ENCODE peak calls at places on chromosomes 16 and 17, in ten cellular contexts. I is NCI-H748 treated with DMSO at 0.1 percent for 48 hours; B is psoas muscle; Q is heart right ventricle; Y is NCI-H345; C is activated CD4-positive, alpha-beta T cell treated with anti-CD3 and anti-CD28 coated beads, Interleukin-2, amount 50 U/mL, for 48 hours; G is A673; O is LoVo; U is Calu3; L is D341Med. D is an unnamed sample.

GRCh38 chr17:21200590-21201301 is 13.2 kb downstream of the TMEM11 start:
- DNase-seq in I (no peak), B (no peak), Q (no peak), Y (no peak), C (no peak), G (no peak), O (no peak), U (no peak), L (no peak), D (peak)

GRCh38 chr17:66720567-66720966 is 114.3 kb upstream of the CACNG5 start:
- DNase-seq in I (no peak), B (no peak), Q (no peak), Y (no peak), C (no peak), G (no peak), O (no peak), U (no peak), L (no peak), D (no peak)

GRCh38 chr17:82179946-82180475 is 32.6 kb downstream of the CCDC57 start:
- DNase-seq in I (no peak), B (no peak), Q (no peak), Y (no peak), C (no peak), G (no peak), O (no peak), U (no peak), L (no peak), D (no peak)

GRCh38 chr17:79597040-79597439 is 13.8 kb downstream of the RBFOX3 start:
- DNase-seq in I (no peak), B (no peak), Q (no peak), Y (no peak), C (no peak), G (no peak), O (no peak), U (no peak), L (no peak), D (no peak)

GRCh38 chr17:82681547-82681946 is 17.0 kb downstream of the RAB40B start:
- DNase-seq in I (no peak), B (no peak), Q (no peak), Y (no peak), C (no peak), G (no peak), O (no peak), U (no peak), L (no peak), D (no peak)

GRCh38 chr16:2076072-2076865 is 28.5 kb downstream of the TSC2 start:
- DNase-seq in I (no peak), B (no peak), Q (no peak), Y (no peak), C (no peak), G (no peak), O (no peak), U (no peak), L (no peak), D (no peak)

GRCh38 chr17:62935481-62935880 is 30.6 kb upstream of the TANC2 start:
- DNase-seq in I (no peak), B (no peak), Q (no peak), Y (no peak), C (no peak), G (no peak), O (no peak), U (no peak), L (no peak), D (no peak)

GRCh38 chr16:76222087-76222486 is 55.1 kb upstream of the CNTNAP4 start:
- DNase-seq in I (no peak), B (no peak), Q (no peak), Y (no peak), C (no peak), G (no peak), O (no peak), U (no peak), L (no peak), D (no peak)

GRCh38 chr16:6857575-6857974 is 475.1 kb upstream of the RBFOX1 start:
- DNase-seq in I (no peak), B (no peak), Q (no peak), Y (no peak), C (no peak), G (no peak), O (no peak), U (no peak), L (no peak), D (no peak)

GRCh38 chr17:1055231-1055630 is 58.3 kb downstream of the TIMM22 start:
- DNase-seq in I (no peak), B (no peak), Q (no peak), Y (no peak), C (no peak), G (no peak), O (no peak), U (no peak), L (no peak), D (no peak)

GRCh38 chr17:67649891-67650290 is 67.8 kb upstream of the NOL11 start:
- DNase-seq in I (no peak), B (no peak), Q (no peak), Y (no peak), C (no peak), G (no peak), O (no peak), U (no peak), L (no peak), D (no peak)

GRCh38 chr17:4229627-4230026 is 34.2 kb downstream of the ANKFY1 start:
- DNase-seq in I (no peak), B (peak), Q (peak), Y (no peak), C (no peak), G (no peak), O (no peak), U (no peak), L (no peak), D (peak)

GRCh38 chr16:77064037-77064436 is 127.0 kb upstream of the MON1B start:
- DNase-seq in I (no peak), B (no peak), Q (no peak), Y (no peak), C (no peak), G (no peak), O (no peak), U (no peak), L (no peak), D (no peak)

GRCh38 chr16:23014592-23014991 is 134.7 kb downstream of the USP31 start:
- DNase-seq in I (no peak), B (no peak), Q (no peak), Y (no peak), C (no peak), G (no peak), O (no peak), U (peak), L (no peak), D (no peak)

GRCh38 chr16:58025351-58026138 is at the start of gene MMP15:
- DNase-seq in I (peak), B (peak), Q (peak), Y (peak), C (peak), G (peak), O (peak), U (peak), L (peak), D (peak)

GRCh38 chr16:81489547-81490267 is 45.1 kb downstream of the CMIP start:
- DNase-seq in I (no peak), B (peak), Q (no peak), Y (no peak), C (no peak), G (no peak), O (no peak), U (no peak), L (no peak), D (no peak)

GRCh38 chr16:2471016-2471652 is at the start of gene NTN3:
- DNase-seq in I (no peak), B (no peak), Q (no peak), Y (peak), C (no peak), G (peak), O (no peak), U (no peak), L (peak), D (no peak)

GRCh38 chr16:56871172-56871593 is 6.2 kb downstream of the SLC12A3 start:
- DNase-seq in I (no peak), B (no peak), Q (no peak), Y (no peak), C (no peak), G (no peak), O (no peak), U (peak), L (no peak), D (no peak)

GRCh38 chr17:74349120-74349519 is 12.5 kb downstream of the BTBD17 start:
- DNase-seq in I (no peak), B (no peak), Q (no peak), Y (no peak), C (no peak), G (no peak), O (no peak), U (no peak), L (no peak), D (no peak)

GRCh38 chr16:81455006-81455405 is 10.4 kb downstream of the CMIP start:
- DNase-seq in I (no peak), B (peak), Q (no peak), Y (no peak), C (no peak), G (no peak), O (no peak), U (no peak), L (no peak), D (no peak)

GRCh38 chr17:42153919-42154491 is 784 bp downstream of the RAB5C start:
- DNase-seq in I (no peak), B (no peak), Q (no peak), Y (no peak), C (no peak), G (no peak), O (peak), U (peak), L (no peak), D (peak)

GRCh38 chr17:72422204-72422504 is 301.3 kb downstream of the SOX9 start:
- DNase-seq in I (no peak), B (no peak), Q (no peak), Y (no peak), C (no peak), G (no peak), O (no peak), U (no peak), L (no peak), D (no peak)

D was measured in gastrocnemius medialis.